ENCODE peak calls at places on chromosome 18, in five cellular contexts. M, H, E, J and Q are unnamed samples.

GRCh38 chr18:79922971-79923411 is 28.5 kb downstream of the SLC66A2 start:
- DNase-seq in M (no peak), J (no peak), E (no peak), H (no peak), Q (no peak)

GRCh38 chr18:11052800-11053199 is 96.6 kb downstream of the PIEZO2 start:
- DNase-seq in E (no peak), H (no peak), M (no peak), J (no peak), Q (no peak)

GRCh38 chr18:62736077-62736476 is 20.7 kb downstream of the PHLPP1 start:
- DNase-seq in J (no peak), H (no peak), M (no peak), E (no peak), Q (no peak)

GRCh38 chr18:11689031-11689971 is at the start of gene GNAL:
- DNase-seq in J (no peak), M (peak), E (peak), H (peak), Q (peak)

GRCh38 chr18:76803814-76804213 is 18.5 kb upstream of the ZNF236 start:
- DNase-seq in M (peak), J (no peak), H (no peak), E (peak), Q (peak)

GRCh38 chr18:2857491-2858063 is 10.8 kb downstream of the EMILIN2 start:
- DNase-seq in H (no peak), M (no peak), E (peak), J (no peak), Q (peak)

GRCh38 chr18:53984021-53984420 is 240.4 kb downstream of the MBD2 start:
- DNase-seq in M (no peak), E (peak), J (no peak), H (no peak), Q (no peak)

GRCh38 chr18:46096651-46097300 is 1.3 kb downstream of the ATP5F1A start:
- DNase-seq in J (no peak), M (no peak), H (no peak), E (no peak), Q (no peak)

GRCh38 chr18:69617408-69617807 is 216.7 kb downstream of the DOK6 start:
- DNase-seq in M (no peak), H (no peak), J (no peak), E (no peak), Q (no peak)

GRCh38 chr18:31199190-31199769 is 36.6 kb upstream of the DSC1 start:
- DNase-seq in M (no peak), E (no peak), H (no peak), J (peak), Q (no peak)

GRCh38 chr18:46148810-46149209 is 44.6 kb downstream of the HAUS1 start:
- DNase-seq in H (no peak), M (peak), J (peak), E (peak), Q (peak)

GRCh38 chr18:79509536-79509930 is 113.8 kb downstream of the NFATC1 start:
- DNase-seq in H (no peak), E (no peak), M (no peak), J (no peak), Q (no peak)

GRCh38 chr18:44149706-44150105 is 531.0 kb upstream of the SETBP1 start:
- DNase-seq in J (peak), H (peak), M (no peak), E (peak), Q (no peak)

GRCh38 chr18:61735564-61736102 is 157.2 kb downstream of the RNF152 start:
- DNase-seq in J (no peak), M (no peak), H (no peak), E (no peak), Q (no peak)

DNA sequence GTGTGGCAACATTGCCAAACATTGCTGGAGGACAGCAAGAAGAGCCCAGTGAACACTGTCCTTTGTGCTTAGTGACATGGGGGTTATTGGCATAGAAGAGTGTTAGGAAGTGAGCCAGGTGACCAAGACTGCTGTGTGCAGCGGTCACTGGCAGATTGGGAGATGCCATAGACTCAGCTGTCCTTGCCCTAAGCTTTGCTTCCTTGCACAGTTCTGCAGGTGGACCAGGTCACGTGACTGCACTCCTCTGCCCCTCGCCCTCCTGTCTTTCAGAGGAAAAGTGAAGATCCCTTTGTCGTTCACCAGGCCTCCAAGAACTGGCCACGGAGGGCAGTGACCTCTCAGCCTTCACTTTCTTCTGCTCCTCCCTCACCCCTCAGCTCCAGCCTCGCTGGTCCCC is 215.6 kb upstream of the SMIM21 start:
- DNase-seq in H (no peak), E (no peak), M (no peak), J (no peak), Q (no peak)
- TF ChIP-seq CTCF in H (no peak), E (no peak), M (no peak), J (no peak), Q (no peak)

DNA sequence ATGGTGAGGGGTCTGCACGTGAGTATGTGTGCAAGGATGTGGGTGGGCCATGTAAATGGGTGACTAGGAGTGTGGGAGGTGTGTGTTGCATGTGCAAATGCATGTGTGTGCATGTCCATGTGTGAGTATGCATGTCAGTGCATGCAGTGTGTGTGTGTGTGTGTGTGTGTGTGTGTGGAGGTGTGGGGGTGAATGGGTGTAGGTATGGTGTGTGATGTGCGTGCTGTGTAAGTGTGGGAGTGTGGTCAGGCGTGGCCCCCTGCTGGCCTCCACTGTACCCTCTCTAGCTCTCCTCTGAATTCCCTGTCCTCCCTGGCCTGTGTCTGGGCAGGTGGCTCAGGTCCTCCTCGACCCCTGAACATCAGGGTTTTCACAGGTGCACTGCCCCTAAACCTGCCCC is 230.3 kb downstream of the CELF4 start:
- DNase-seq in M (no peak), E (peak), J (no peak), H (no peak), Q (no peak)
- TF ChIP-seq CTCF in M (no peak), E (peak), J (peak), H (peak), Q (peak)

DNA sequence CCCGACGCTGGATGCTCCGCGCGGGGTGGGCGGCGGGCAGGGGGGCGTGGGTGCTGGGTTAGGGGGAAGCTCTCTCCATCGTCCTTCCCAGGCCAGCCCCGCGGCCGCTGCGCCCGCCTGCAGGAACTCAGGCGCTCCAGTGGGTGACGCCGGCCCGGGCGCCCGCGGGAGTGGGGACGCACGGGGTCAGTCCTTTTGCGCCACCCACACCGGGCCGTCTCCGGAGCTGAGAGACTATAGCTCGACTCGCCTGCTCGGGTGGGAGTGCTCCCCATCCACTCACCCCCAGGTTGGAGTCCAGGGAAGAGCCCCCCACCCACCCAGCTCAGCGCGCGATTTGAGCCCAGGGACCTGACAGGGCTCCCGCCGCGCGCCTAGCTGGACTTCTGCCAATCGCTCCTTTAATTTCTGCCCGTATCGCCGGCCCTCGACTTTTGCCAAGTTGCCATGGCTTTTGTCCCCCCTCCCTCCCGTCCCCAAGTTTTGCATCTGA is 205.6 kb upstream of the SMAD2 start:
- DNase-seq in M (peak), E (no peak), J (no peak), H (no peak), Q (no peak)
- TF ChIP-seq CTCF in M (no peak), E (no peak), J (no peak), H (no peak), Q (no peak)

DNA sequence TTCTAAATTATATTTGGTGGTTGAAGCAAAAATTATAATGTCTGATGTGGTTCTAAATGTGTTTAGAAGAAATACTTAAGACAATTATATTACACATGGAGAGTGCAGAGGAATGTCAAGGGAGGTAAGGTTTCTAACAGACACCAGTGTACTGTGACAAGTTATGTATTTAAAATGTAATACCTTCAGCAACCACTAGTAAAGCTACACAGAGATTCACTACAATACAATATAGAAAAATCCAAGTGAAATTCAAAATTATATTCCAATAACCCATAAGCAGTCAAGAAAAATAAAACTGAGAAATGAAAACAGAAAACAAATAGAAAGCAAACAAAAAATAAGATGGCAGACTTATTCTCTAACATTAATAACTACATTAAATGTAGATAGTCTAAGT is 249.5 kb upstream of the KLHL14 start:
- DNase-seq in H (no peak), M (peak), E (no peak), J (no peak), Q (no peak)
- TF ChIP-seq CTCF in H (no peak), M (peak), E (no peak), J (peak), Q (no peak)

DNA sequence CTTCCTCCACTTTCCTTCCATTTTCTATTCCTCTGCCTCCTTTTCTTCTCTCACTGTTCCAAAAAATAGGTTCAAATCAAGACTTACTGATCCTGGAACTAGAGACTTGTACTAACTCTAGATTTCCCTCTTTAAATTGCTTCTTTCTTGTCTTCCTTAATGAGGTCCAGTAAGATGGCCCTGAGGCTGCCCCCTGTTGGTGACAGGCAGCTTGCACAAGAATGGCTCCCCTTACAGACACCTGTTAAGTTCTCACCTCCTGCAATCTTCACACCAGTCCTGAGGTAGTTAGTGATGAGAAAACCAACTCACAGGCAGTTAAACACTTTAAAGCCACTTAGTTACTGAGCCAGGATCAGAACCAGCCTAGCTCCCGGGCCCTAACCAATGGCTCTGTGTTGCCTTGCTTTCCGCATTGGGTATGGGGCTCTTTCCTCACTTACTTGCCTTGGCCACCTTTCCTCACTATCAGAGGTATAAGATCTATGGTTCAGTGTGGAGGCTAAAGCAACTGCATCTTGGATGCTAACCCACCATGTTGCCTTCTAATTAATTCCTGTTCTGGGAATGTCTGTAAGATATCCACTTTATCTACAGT is 130.6 kb downstream of the AKAIN1 start:
- DNase-seq in E (no peak), H (no peak), M (peak), J (no peak), Q (no peak)
- TF ChIP-seq CTCF in E (peak), H (peak), M (peak), J (peak), Q (peak)

GRCh38 chr18:74310411-74310810 is 5.2 kb upstream of the C18orf63 start:
- DNase-seq in H (no peak), E (peak), M (peak), J (peak), Q (peak)
- TF ChIP-seq CTCF in H (peak), E (peak), M (peak), J (peak), Q (peak)

DNA sequence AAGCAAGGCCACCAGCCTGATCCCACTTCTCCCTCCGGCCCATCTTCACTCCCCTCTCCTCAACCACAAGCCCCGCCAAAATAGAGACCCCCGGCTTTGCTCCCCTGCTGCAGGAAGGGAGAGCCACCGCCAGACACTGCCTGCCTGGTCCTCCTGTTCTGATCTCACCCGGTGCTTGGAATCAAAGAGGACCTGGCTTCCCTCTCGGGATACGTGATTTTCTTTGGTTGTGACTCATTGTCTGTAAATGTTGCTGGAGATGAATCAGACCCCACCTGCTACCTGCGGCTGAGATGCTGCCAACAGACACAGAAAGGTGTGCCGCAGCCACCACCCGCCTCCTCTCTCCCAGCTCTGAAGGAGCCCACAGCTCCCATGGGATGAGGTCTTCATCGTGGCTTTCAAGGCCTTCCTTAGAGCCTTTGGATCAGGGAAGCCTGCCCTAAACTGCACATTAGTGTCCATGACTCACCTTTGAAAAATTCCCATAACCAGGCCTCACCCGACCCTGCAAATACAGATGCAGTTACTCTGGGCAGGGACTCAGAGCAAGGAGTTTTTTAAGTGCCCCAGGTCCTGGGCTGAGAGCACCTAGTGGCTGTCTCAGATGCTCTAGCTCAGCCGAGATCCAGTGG is 79.4 kb upstream of the ZNF532 start:
- DNase-seq in M (no peak), E (peak), J (peak), H (peak), Q (peak)
- TF ChIP-seq CTCF in M (no peak), E (peak), J (no peak), H (peak), Q (no peak)

DNA sequence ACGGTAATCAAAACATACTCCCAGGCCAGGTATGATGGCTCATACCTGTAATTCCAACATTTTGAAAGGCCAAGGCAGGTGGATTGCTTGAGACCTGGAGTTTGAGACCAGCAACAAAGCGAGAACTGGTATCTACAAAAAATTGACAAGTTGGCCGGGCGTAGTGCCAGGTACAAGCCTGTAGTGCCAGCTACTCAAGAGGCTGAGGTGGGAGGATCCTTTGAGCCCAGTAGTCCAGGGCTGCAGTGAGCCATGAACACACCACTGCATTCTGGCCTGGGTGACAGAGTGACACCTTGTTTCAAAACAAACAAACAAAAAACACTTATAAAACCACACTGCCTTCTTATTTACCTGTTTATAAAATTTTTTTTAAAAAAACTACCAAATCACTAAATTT is 80.8 kb downstream of the GAREM1 start:
- DNase-seq in H (no peak), E (no peak), M (no peak), J (no peak), Q (no peak)
- TF ChIP-seq CTCF in H (no peak), E (no peak), M (no peak), J (no peak), Q (no peak)

GRCh38 chr18:64097497-64097896 is 51.4 kb downstream of the LINC00305 start:
- DNase-seq in H (no peak), E (peak), M (no peak), J (no peak), Q (no peak)
- TF ChIP-seq CTCF in H (peak), E (peak), M (peak), J (peak), Q (peak)

GRCh38 chr18:8978394-8978793 is 124.1 kb upstream of the NDUFV2 start:
- DNase-seq in M (no peak), J (no peak), E (no peak), H (no peak), Q (no peak)

GRCh38 chr18:8980496-8981402 is 121.8 kb upstream of the NDUFV2 start:
- DNase-seq in J (no peak), E (peak), M (no peak), H (no peak), Q (no peak)

GRCh38 chr18:8984131-8984670 is 118.3 kb upstream of the NDUFV2 start:
- DNase-seq in E (no peak), M (no peak), J (no peak), H (no peak), Q (no peak)

GRCh38 chr18:8979258-8979988 is 123.1 kb upstream of the NDUFV2 start:
- DNase-seq in E (no peak), H (no peak), J (no peak), M (no peak), Q (no peak)

GRCh38 chr18:8982416-8983183 is 119.9 kb upstream of the NDUFV2 start:
- DNase-seq in M (peak), H (peak), E (peak), J (no peak), Q (peak)
- TF ChIP-seq CTCF in M (peak), H (peak), E (peak), J (peak), Q (peak)